ENCODE peak calls at places on chromosome 7, in five cellular contexts. D is transverse colon, R is mammary epithelial cell, E is heart right ventricle, I is HFF-Myc. S is an unnamed sample.
A peak's percentile ranks its signal among the peaks of the same experiment; 100 is the strongest.

GRCh38 chr7:100789055-100789454 is 38.3 kb downstream of the EPHB4 start:
- DNase-seq in D (no peak), R (no peak), E (no peak), I (no peak), S (no peak)

GRCh38 chr7:101986335-101986734 is 168.9 kb downstream of the CUX1 start:
- DNase-seq in D (no peak), R (no peak), E (no peak), I (no peak), S (no peak)

GRCh38 chr7:95723583-95724180 is 48.7 kb upstream of the DYNC1I1 start:
- DNase-seq in D (no peak), R (peak; percentile 22), E (peak; percentile 37), I (no peak), S (peak; percentile 32)

GRCh38 chr7:99829520-99830160 is 1.8 kb downstream of the CYP3A43 start:
- DNase-seq in D (no peak), R (peak; percentile 30), E (no peak), I (no peak), S (no peak)

GRCh38 chr7:156907656-156908055 is 14.7 kb upstream of the LMBR1 start:
- DNase-seq in D (no peak), R (peak; percentile 15), E (no peak), I (peak; percentile 97), S (no peak)

GRCh38 chr7:51141451-51141971 is 175.1 kb downstream of the COBL start:
- DNase-seq in D (no peak), R (peak; percentile 48), E (no peak), I (no peak), S (peak; percentile 68)

GRCh38 chr7:34371922-34372321 is 286.1 kb upstream of the NPSR1 start:
- DNase-seq in D (no peak), R (no peak), E (no peak), I (no peak), S (no peak)

GRCh38 chr7:5367661-5368060 is 56.0 kb downstream of the TNRC18 start:
- DNase-seq in D (no peak), R (no peak), E (no peak), I (no peak), S (no peak)

GRCh38 chr7:7681191-7681935 is 37.0 kb downstream of the RPA3 start:
- DNase-seq in D (peak; percentile 36), R (peak; percentile 66), E (peak; percentile 81), I (no peak), S (peak; percentile 63)

GRCh38 chr7:45885264-45885882 is 2.9 kb upstream of the IGFBP1 start:
- DNase-seq in D (no peak), R (peak; percentile 67), E (no peak), I (no peak), S (no peak)

GRCh38 chr7:154372106-154372505 is 319.9 kb downstream of the DPP6 start:
- DNase-seq in D (no peak), R (no peak), E (no peak), I (no peak), S (no peak)

GRCh38 chr7:77327067-77327931 is 88.8 kb downstream of the GSAP start:
- DNase-seq in D (peak; percentile 23), R (peak; percentile 74), E (no peak), I (no peak), S (no peak)

GRCh38 chr7:106392565-106392964 is 107.8 kb upstream of the NAMPT start:
- DNase-seq in D (no peak), R (peak; percentile 43), E (no peak), I (no peak), S (no peak)

GRCh38 chr7:90209776-90210175 is 1.8 kb upstream of the STEAP2 start:
- DNase-seq in D (no peak), R (no peak), E (no peak), I (no peak), S (no peak)

GRCh38 chr7:96701258-96701657 is 8.4 kb downstream of the SEM1 start:
- DNase-seq in D (no peak), R (no peak), E (no peak), I (no peak), S (no peak)

GRCh38 chr7:45387837-45388236 is 186.3 kb upstream of the ADCY1 start:
- DNase-seq in D (no peak), R (no peak), E (no peak), I (no peak), S (no peak)

GRCh38 chr7:80346704-80347103 is 165.2 kb downstream of the GNAT3 start:
- DNase-seq in D (no peak), R (peak; percentile 96), E (no peak), I (no peak), S (no peak)

GRCh38 chr7:36048141-36048901 is 104.7 kb upstream of the EEPD1 start:
- DNase-seq in D (no peak), R (peak; percentile 83), E (peak; percentile 44), I (peak; percentile 45), S (no peak)

GRCh38 chr7:55133630-55134392 is 115.0 kb downstream of the EGFR start:
- DNase-seq in D (no peak), R (peak; percentile 93), E (peak; percentile 81), I (peak; percentile 95), S (no peak)
- H3K4me3 ChIP-seq in D (no peak overlapping the region), R (peak overlapping the region; percentile 27), E (no peak overlapping the region), I (peak overlapping the region; percentile 24), S (no peak overlapping the region)

GRCh38 chr7:155458317-155459132 is 596 bp downstream of the EN2 start:
- DNase-seq in D (no peak), R (no peak), E (no peak), I (no peak), S (no peak)

GRCh38 chr7:155456517-155456771 is 1.5 kb upstream of the EN2 start:
- DNase-seq in D (no peak), R (no peak), E (no peak), I (no peak), S (no peak)

GRCh38 chr7:155456772-155457543 is 971 bp upstream of the EN2 start:
- DNase-seq in D (peak; percentile 56), R (peak; percentile 40), E (peak; percentile 51), I (no peak), S (no peak)

GRCh38 chr7:155459133-155459866 is 1.4 kb downstream of the EN2 start:
- DNase-seq in D (no peak), R (no peak), E (no peak), I (no peak), S (no peak)

DNA sequence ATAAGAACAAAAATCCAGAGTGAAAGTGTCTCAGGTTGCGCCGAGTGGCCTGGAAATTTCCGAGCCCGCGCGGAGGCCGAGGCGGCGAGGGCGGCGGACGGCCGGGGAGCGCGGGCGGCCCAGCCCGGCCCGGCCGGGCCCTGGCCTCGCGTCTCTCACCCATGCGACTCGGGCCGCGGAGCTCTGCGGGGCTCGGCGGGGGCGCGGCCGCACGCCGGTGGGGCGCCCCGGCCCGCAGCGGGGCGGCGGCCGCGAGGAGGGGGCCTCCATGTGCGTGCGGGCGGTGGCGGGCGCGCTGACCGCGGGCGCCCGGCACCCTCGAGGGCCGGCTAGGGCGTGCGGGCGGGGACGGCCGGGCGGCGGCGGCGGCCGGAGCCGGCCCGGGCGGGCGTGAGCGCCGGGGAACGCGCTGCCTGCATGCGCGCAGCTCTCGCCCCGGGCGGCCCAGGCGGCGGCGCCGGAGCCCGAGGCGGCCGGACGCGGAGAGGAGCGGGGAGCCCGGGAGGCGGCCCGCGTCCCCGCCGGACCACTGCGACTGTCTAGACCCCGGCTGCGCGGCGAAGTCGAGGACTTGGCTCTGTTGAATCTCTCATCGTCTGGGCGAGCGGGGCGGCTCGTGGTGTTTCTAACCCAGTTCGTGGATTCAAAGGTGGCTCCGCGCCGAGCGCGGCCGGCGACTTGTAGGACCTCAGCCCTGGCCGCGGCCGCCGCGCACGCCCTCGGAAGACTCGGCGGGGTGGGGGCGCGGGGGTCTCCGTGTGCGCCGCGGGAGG is at the start of gene EN2:
- DNase-seq in D (no peak), R (no peak), E (no peak), I (no peak), S (no peak)
- H3K4me3 ChIP-seq in D (peak within 1 kb of the TSS; percentile 30), R (peak within 1 kb of the TSS; percentile 23), E (peak within 1 kb of the TSS; percentile 60), I (peak within 1 kb of the TSS; percentile 12), S (no peak within 1 kb of the TSS)

GRCh38 chr7:152761116-152761748 is 1.7 kb downstream of the ACTR3B start:
- DNase-seq in D (no peak), R (peak; percentile 78), E (no peak), I (no peak), S (no peak)
- H3K4me3 ChIP-seq in D (no peak overlapping the region), R (peak overlapping the region; percentile 90), E (peak overlapping the region; percentile 100), I (peak overlapping the region; percentile 95), S (peak overlapping the region; percentile 65)

DNA sequence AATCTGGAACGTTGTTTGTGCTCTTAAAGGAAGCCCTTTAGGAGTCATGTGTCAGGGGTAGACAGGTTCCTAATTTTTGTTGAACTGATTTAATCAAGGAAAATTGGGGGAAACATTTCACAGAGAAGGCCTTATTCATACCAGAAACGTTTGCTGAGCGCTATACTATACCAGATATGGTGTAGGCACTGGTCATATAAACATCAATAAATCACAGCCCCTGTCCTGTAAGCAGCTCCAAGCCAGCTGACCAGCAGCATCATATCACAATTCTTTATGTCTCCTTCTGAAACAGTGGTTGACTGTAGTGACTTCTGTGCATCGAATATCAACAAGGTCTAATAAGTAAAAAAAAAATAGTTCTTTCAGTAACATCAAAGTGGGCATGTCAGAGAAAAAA is 1.1 kb downstream of the TMEM178B start:
- DNase-seq in D (no peak), R (no peak), E (no peak), I (no peak), S (no peak)
- H3K4me3 ChIP-seq in D (no peak overlapping the region), R (no peak overlapping the region), E (peak overlapping the region; percentile 62), I (no peak overlapping the region), S (no peak overlapping the region)

GRCh38 chr7:2104716-2105115 is 128.0 kb downstream of the MAD1L1 start:
- DNase-seq in D (no peak), R (no peak), E (no peak), I (no peak), S (no peak)
- H3K4me3 ChIP-seq in D (no peak overlapping the region), R (no peak overlapping the region), E (no peak overlapping the region), I (no peak overlapping the region), S (no peak overlapping the region)

GRCh38 chr7:143015926-143016490 is 10.9 kb downstream of the OR9A2 start:
- DNase-seq in D (no peak), R (no peak), E (no peak), I (no peak), S (no peak)
- H3K4me3 ChIP-seq in D (no peak overlapping the region), R (no peak overlapping the region), E (no peak overlapping the region), I (no peak overlapping the region), S (no peak overlapping the region)

S was measured in Jurkat, Clone E6-1.